ENCODE peak calls at places on chromosome 17, in four cellular contexts. One of them, this sample, is unnamed.

GRCh38 chr17:65287040-65287439 is 149.9 kb downstream of the RGS9 start:
- DNase-seq in AG04450: no peak
- DNase-seq in BJ: no peak
- DNase-seq in endothelial cell: no peak
- DNase-seq in this sample: peak

GRCh38 chr17:81465912-81466311 is 46.7 kb downstream of the ACTG1 start:
- DNase-seq in BJ: no peak
- DNase-seq in AG04450: no peak
- DNase-seq in endothelial cell: no peak
- DNase-seq in this sample: no peak

GRCh38 chr17:8038954-8039610 is at the start of gene ALOX15B:
- DNase-seq in endothelial cell: no peak
- DNase-seq in AG04450: no peak
- DNase-seq in BJ: no peak
- DNase-seq in this sample: no peak

GRCh38 chr17:51585514-51586104 is 325.3 kb downstream of the UTP18 start:
- DNase-seq in BJ: no peak
- DNase-seq in endothelial cell: peak
- DNase-seq in AG04450: no peak
- DNase-seq in this sample: no peak

GRCh38 chr17:81097134-81097942 is 62.4 kb downstream of the BAIAP2 start:
- DNase-seq in AG04450: peak
- DNase-seq in endothelial cell: peak
- DNase-seq in BJ: peak
- DNase-seq in this sample: peak

GRCh38 chr17:82242977-82243647 is 14.3 kb downstream of the SLC16A3 start:
- DNase-seq in BJ: no peak
- DNase-seq in AG04450: peak
- DNase-seq in endothelial cell: no peak
- DNase-seq in this sample: no peak

GRCh38 chr17:60622961-60623360 is 23.0 kb downstream of the PPM1D start:
- DNase-seq in AG04450: no peak
- DNase-seq in endothelial cell: no peak
- DNase-seq in BJ: no peak
- DNase-seq in this sample: no peak

GRCh38 chr17:1561420-1562177 is 993 bp downstream of the PITPNA start:
- DNase-seq in AG04450: no peak
- DNase-seq in BJ: no peak
- DNase-seq in endothelial cell: peak
- DNase-seq in this sample: no peak

GRCh38 chr17:73604476-73604875 is 39.8 kb downstream of the SDK2 start:
- DNase-seq in endothelial cell: no peak
- DNase-seq in BJ: no peak
- DNase-seq in AG04450: no peak
- DNase-seq in this sample: no peak

GRCh38 chr17:1865252-1866037 is 35.6 kb downstream of the RPA1 start:
- DNase-seq in endothelial cell: peak
- DNase-seq in BJ: no peak
- DNase-seq in AG04450: no peak
- DNase-seq in this sample: no peak

GRCh38 chr17:40076595-40076994 is 13.8 kb downstream of the THRA start:
- DNase-seq in endothelial cell: no peak
- DNase-seq in AG04450: no peak
- DNase-seq in BJ: no peak
- DNase-seq in this sample: no peak

GRCh38 chr17:50952889-50953288 is 86.7 kb upstream of the TOB1 start:
- DNase-seq in AG04450: no peak
- DNase-seq in BJ: no peak
- DNase-seq in endothelial cell: no peak
- DNase-seq in this sample: no peak

GRCh38 chr17:77497578-77497934 is 356.8 kb downstream of the SEC14L1 start:
- DNase-seq in endothelial cell: no peak
- DNase-seq in AG04450: no peak
- DNase-seq in BJ: no peak
- DNase-seq in this sample: peak

GRCh38 chr17:81251091-81251942 is 12.2 kb downstream of the NDUFAF8 start:
- DNase-seq in endothelial cell: no peak
- DNase-seq in BJ: no peak
- DNase-seq in AG04450: no peak
- DNase-seq in this sample: no peak

GRCh38 chr17:15392326-15392739 is 50.9 kb upstream of the TEKT3 start:
- DNase-seq in endothelial cell: no peak
- DNase-seq in AG04450: peak
- DNase-seq in BJ: peak
- DNase-seq in this sample: no peak

GRCh38 chr17:4858880-4859260 is 25.7 kb downstream of the MINK1 start:
- DNase-seq in endothelial cell: no peak
- DNase-seq in AG04450: no peak
- DNase-seq in BJ: no peak
- DNase-seq in this sample: no peak

GRCh38 chr17:72588961-72589360 is 468.1 kb downstream of the SOX9 start:
- DNase-seq in endothelial cell: no peak
- DNase-seq in AG04450: no peak
- DNase-seq in BJ: no peak
- DNase-seq in this sample: no peak

GRCh38 chr17:6780001-6780400 is 4.0 kb downstream of the FBXO39 start:
- DNase-seq in BJ: no peak
- DNase-seq in endothelial cell: no peak
- DNase-seq in AG04450: no peak
- DNase-seq in this sample: no peak

GRCh38 chr17:27429666-27430382 is 26.4 kb upstream of the KSR1 start:
- DNase-seq in endothelial cell: no peak
- DNase-seq in AG04450: no peak
- DNase-seq in BJ: no peak
- DNase-seq in this sample: no peak

GRCh38 chr17:62179525-62180161 is 114.6 kb upstream of the MED13 start:
- DNase-seq in AG04450: no peak
- DNase-seq in endothelial cell: no peak
- DNase-seq in BJ: no peak
- DNase-seq in this sample: no peak

GRCh38 chr17:69142473-69142802 is 743 bp upstream of the ABCA6 start:
- DNase-seq in BJ: peak
- DNase-seq in endothelial cell: no peak
- DNase-seq in AG04450: peak
- DNase-seq in this sample: peak

GRCh38 chr17:2054740-2055493 is at the start of gene HIC1:
- DNase-seq in endothelial cell: peak
- DNase-seq in BJ: no peak
- DNase-seq in AG04450: no peak
- DNase-seq in this sample: no peak

GRCh38 chr17:44197980-44198720 is 1.5 kb downstream of the ATXN7L3 start:
- DNase-seq in BJ: no peak
- DNase-seq in AG04450: no peak
- DNase-seq in endothelial cell: no peak
- DNase-seq in this sample: no peak

GRCh38 chr17:58279016-58279671 is 1.6 kb downstream of the MPO start:
- DNase-seq in endothelial cell: no peak
- DNase-seq in BJ: no peak
- DNase-seq in AG04450: no peak
- DNase-seq in this sample: no peak

GRCh38 chr17:64457156-64457555 is 8.2 kb downstream of the MILR1 start:
- DNase-seq in AG04450: no peak
- DNase-seq in BJ: no peak
- DNase-seq in endothelial cell: no peak
- DNase-seq in this sample: no peak

GRCh38 chr17:63999680-64000531 is 1.8 kb downstream of the PRR29 start:
- DNase-seq in BJ: no peak
- DNase-seq in AG04450: no peak
- DNase-seq in endothelial cell: no peak
- DNase-seq in this sample: no peak

GRCh38 chr17:71987634-71988033 is 133.2 kb upstream of the SOX9 start:
- DNase-seq in endothelial cell: no peak
- DNase-seq in BJ: no peak
- DNase-seq in AG04450: no peak
- DNase-seq in this sample: peak

GRCh38 chr17:44108440-44109311 is 14.8 kb downstream of the HDAC5 start:
- DNase-seq in AG04450: peak
- DNase-seq in BJ: peak
- DNase-seq in endothelial cell: no peak
- DNase-seq in this sample: peak

GRCh38 chr17:31466096-31466495 is 74.6 kb downstream of the RAB11FIP4 start:
- DNase-seq in BJ: no peak
- DNase-seq in AG04450: no peak
- DNase-seq in endothelial cell: no peak
- DNase-seq in this sample: no peak

GRCh38 chr17:7835818-7836595 is 2.0 kb downstream of the KDM6B start:
- DNase-seq in AG04450: no peak
- DNase-seq in endothelial cell: peak
- DNase-seq in BJ: no peak
- DNase-seq in this sample: no peak

GRCh38 chr17:7557825-7558543 is 566 bp upstream of the TNFSF13 start:
- DNase-seq in endothelial cell: peak
- DNase-seq in BJ: no peak
- DNase-seq in AG04450: no peak
- DNase-seq in this sample: peak

GRCh38 chr17:29037739-29038465 is 5.0 kb upstream of the PIPOX start:
- DNase-seq in BJ: no peak
- DNase-seq in endothelial cell: no peak
- DNase-seq in AG04450: no peak
- DNase-seq in this sample: no peak

GRCh38 chr17:74280093-74280513 is 6.1 kb downstream of the DNAI2 start:
- DNase-seq in BJ: no peak
- DNase-seq in endothelial cell: no peak
- DNase-seq in AG04450: no peak
- DNase-seq in this sample: no peak

GRCh38 chr17:55435408-55435807 is 13.8 kb upstream of the MMD start:
- DNase-seq in BJ: no peak
- DNase-seq in AG04450: no peak
- DNase-seq in endothelial cell: no peak
- DNase-seq in this sample: no peak

GRCh38 chr17:80725532-80725931 is 180.9 kb downstream of the RPTOR start:
- DNase-seq in AG04450: no peak
- DNase-seq in endothelial cell: no peak
- DNase-seq in BJ: no peak
- DNase-seq in this sample: no peak